ENCODE peak calls at places on chromosomes 2 and 18, in eight cellular contexts. Z is amniotic stem cell; L is activated CD4-positive, CD25-positive, alpha-beta regulatory T cell; F is NCI-H460; H is T-cell; K is nephron progenitor cell; D is NCI-H1694; Y is left lobe of liver. V is an unnamed sample.

GRCh38 chr2:61356958-61357350 is 113.9 kb downstream of the USP34 start:
- DNase-seq in F (no peak), K (no peak), L (no peak), Y (no peak), Z (no peak), D (no peak), H (no peak), V (peak; percentile 64)

GRCh38 chr2:86695053-86695691 is 24.9 kb upstream of the RMND5A start:
- DNase-seq in Z (no peak), H (no peak), L (no peak), F (no peak), Y (no peak), D (no peak), K (no peak), V (no peak)

GRCh38 chr2:76640905-76641304 is 881.3 kb downstream of the LRRTM4 start:
- DNase-seq in H (no peak), L (no peak), Y (no peak), F (no peak), K (no peak), D (no peak), Z (no peak), V (no peak)

GRCh38 chr2:158567208-158567607 is 110.5 kb downstream of the PKP4 start:
- DNase-seq in Z (no peak), F (no peak), K (no peak), L (no peak), H (no peak), Y (no peak), D (no peak), V (no peak)

GRCh38 chr2:35929551-35929950 is 426.0 kb upstream of the CRIM1 start:
- DNase-seq in Z (no peak), L (no peak), Y (no peak), H (no peak), K (no peak), D (no peak), F (no peak), V (no peak)

GRCh38 chr2:226777611-226778010 is 22.0 kb downstream of the IRS1 start:
- DNase-seq in F (no peak), Y (no peak), Z (no peak), L (no peak), D (no peak), K (no peak), H (no peak), V (no peak)

GRCh38 chr18:58687871-58688308 is 16.6 kb downstream of the MALT1 start:
- DNase-seq in D (no peak), H (peak; percentile 49), Y (no peak), F (no peak), L (peak; percentile 14), Z (no peak), K (no peak), V (no peak)

GRCh38 chr18:8365006-8365405 is 244.2 kb upstream of the RAB12 start:
- DNase-seq in F (no peak), H (no peak), K (no peak), D (no peak), Z (no peak), Y (no peak), L (no peak), V (no peak)

GRCh38 chr2:71454221-71455010 is 1.1 kb downstream of the DYSF start:
- DNase-seq in F (no peak), L (no peak), K (no peak), D (no peak), H (no peak), Z (no peak), Y (peak; percentile 87), V (no peak)

GRCh38 chr2:235300368-235301201 is 193.3 kb upstream of the AGAP1 start:
- DNase-seq in Z (no peak), Y (no peak), H (no peak), D (peak; percentile 34), F (no peak), K (no peak), L (no peak), V (peak; percentile 25)

GRCh38 chr2:216932113-216932512 is 72.2 kb upstream of the TNP1 start:
- DNase-seq in H (no peak), K (no peak), Y (no peak), L (no peak), Z (no peak), F (no peak), D (no peak), V (no peak)

GRCh38 chr18:26226229-26227050 is at the start of gene TAF4B:
- DNase-seq in H (peak; percentile 95), Y (peak; percentile 78), F (peak; percentile 87), Z (peak; percentile 81), D (peak; percentile 40), L (peak; percentile 89), K (peak; percentile 97), V (peak; percentile 90)

GRCh38 chr18:10123006-10123950 is 209.5 kb downstream of the VAPA start:
- DNase-seq in Z (no peak), H (no peak), D (no peak), F (no peak), K (no peak), L (no peak), Y (no peak), V (no peak)

GRCh38 chr2:151760139-151760650 is 25.9 kb upstream of the NEB start:
- DNase-seq in D (no peak), K (no peak), Y (no peak), H (no peak), F (no peak), Z (no peak), L (no peak), V (no peak)

GRCh38 chr2:72023678-72024390 is 123.8 kb downstream of the CYP26B1 start:
- DNase-seq in K (no peak), Y (peak; percentile 19), D (no peak), F (no peak), H (no peak), L (no peak), Z (no peak), V (no peak)

V was measured in fibroblast of the aortic adventitia.